ENCODE peak calls at places on chromosomes 13 and 19, in seven cellular contexts. O is astrocyte, Y is OCI-LY7, Q is keratinocyte, F is H9, S is fibroblast of lung, C is K562. G is an unnamed sample. For H3K79me2, the result is how much of the 10 kb centered on the place peaks cover.

GRCh38 chr13:43333176-43333575 is 309.8 kb downstream of the DNAJC15 start:
- DNase-seq in O (no peak), Y (no peak), Q (no peak), F (no peak), S (no peak), C (no peak), G (no peak)

GRCh38 chr13:59463023-59463422 is 700.7 kb downstream of the DIAPH3 start:
- DNase-seq in O (no peak), Y (no peak), Q (no peak), F (no peak), S (no peak), C (no peak), G (no peak)

GRCh38 chr19:1227655-1228054 is 10.2 kb downstream of the CBARP start:
- DNase-seq in O (no peak), Y (no peak), Q (no peak), F (no peak), S (no peak), C (no peak), G (no peak)

GRCh38 chr19:33631628-33631995 is 9.9 kb downstream of the CHST8 start:
- DNase-seq in O (no peak), Y (no peak), Q (no peak), F (peak), S (no peak), C (no peak), G (no peak)

GRCh38 chr19:39949026-39949747 is 14.8 kb upstream of the FCGBP start:
- DNase-seq in O (no peak), Y (no peak), Q (no peak), F (no peak), S (no peak), C (no peak), G (no peak)

GRCh38 chr13:75749407-75749806 is 113.3 kb downstream of the LMO7 start:
- DNase-seq in O (peak), Y (no peak), Q (no peak), F (no peak), S (peak), C (no peak), G (peak)

GRCh38 chr13:50699874-50700663 is 143.4 kb downstream of the DLEU7 start:
- DNase-seq in O (peak), Y (no peak), Q (no peak), F (no peak), S (peak), C (no peak), G (peak)

GRCh38 chr13:29516880-29517279 is 78.6 kb downstream of the SLC7A1 start:
- DNase-seq in O (no peak), Y (no peak), Q (no peak), F (no peak), S (no peak), C (no peak), G (no peak)

GRCh38 chr13:99895428-99895998 is 76.1 kb downstream of the ZIC5 start:
- DNase-seq in O (no peak), Y (no peak), Q (no peak), F (no peak), S (peak), C (no peak), G (peak)

GRCh38 chr13:53778937-53779336 is 750.3 kb downstream of the OLFM4 start:
- DNase-seq in O (no peak), Y (no peak), Q (no peak), F (no peak), S (no peak), C (no peak), G (peak)

GRCh38 chr13:73090116-73090811 is 31.5 kb downstream of the KLF5 start:
- DNase-seq in O (peak), Y (no peak), Q (no peak), F (peak), S (peak), C (peak), G (peak)

GRCh38 chr13:37375724-37376123 is 222.8 kb downstream of the POSTN start:
- DNase-seq in O (no peak), Y (no peak), Q (no peak), F (no peak), S (peak), C (no peak), G (no peak)

GRCh38 chr19:5335593-5335992 is 5.0 kb downstream of the PTPRS start:
- DNase-seq in O (no peak), Y (no peak), Q (no peak), F (no peak), S (no peak), C (no peak), G (no peak)

GRCh38 chr13:44819245-44819644 is 170.0 kb downstream of the NUFIP1 start:
- DNase-seq in O (peak), Y (no peak), Q (peak), F (no peak), S (peak), C (no peak), G (no peak)

GRCh38 chr19:39514840-39515550 is at the start of gene SELENOV:
- DNase-seq in O (no peak), Y (no peak), Q (no peak), F (peak), S (no peak), C (no peak), G (peak)

GRCh38 chr13:98507060-98507797 is 69.7 kb downstream of the STK24 start:
- DNase-seq in O (peak), Y (no peak), Q (peak), F (no peak), S (peak), C (peak), G (peak)

GRCh38 chr19:39401549-39402416 is 4.9 kb upstream of the ZFP36 start:
- DNase-seq in O (peak), Y (peak), Q (no peak), F (no peak), S (peak), C (peak), G (no peak)

GRCh38 chr13:29105779-29106178 is 285.6 kb downstream of the MTUS2 start:
- DNase-seq in O (no peak), Y (no peak), Q (no peak), F (peak), S (no peak), C (peak), G (peak)

GRCh38 chr13:109938255-109938936 is 152.0 kb upstream of the IRS2 start:
- DNase-seq in O (peak), Y (no peak), Q (peak), F (no peak), S (peak), C (no peak), G (no peak)

GRCh38 chr13:87622921-87623320 is 48.2 kb upstream of the SLITRK5 start:
- DNase-seq in O (peak), Y (no peak), Q (no peak), F (no peak), S (no peak), C (no peak), G (no peak)

GRCh38 chr13:49869514-49869913 is 66.6 kb downstream of the SPRYD7 start:
- DNase-seq in O (no peak), Y (peak), Q (no peak), F (peak), S (peak), C (peak), G (peak)

GRCh38 chr19:4586245-4586644 is 26.8 kb upstream of the SEMA6B start:
- DNase-seq in O (no peak), Y (no peak), Q (no peak), F (no peak), S (no peak), C (no peak), G (no peak)

GRCh38 chr19:6047741-6048231 is 62.5 kb downstream of the RFX2 start:
- DNase-seq in O (no peak), Y (peak), Q (no peak), F (peak), S (peak), C (peak), G (peak)

DNA sequence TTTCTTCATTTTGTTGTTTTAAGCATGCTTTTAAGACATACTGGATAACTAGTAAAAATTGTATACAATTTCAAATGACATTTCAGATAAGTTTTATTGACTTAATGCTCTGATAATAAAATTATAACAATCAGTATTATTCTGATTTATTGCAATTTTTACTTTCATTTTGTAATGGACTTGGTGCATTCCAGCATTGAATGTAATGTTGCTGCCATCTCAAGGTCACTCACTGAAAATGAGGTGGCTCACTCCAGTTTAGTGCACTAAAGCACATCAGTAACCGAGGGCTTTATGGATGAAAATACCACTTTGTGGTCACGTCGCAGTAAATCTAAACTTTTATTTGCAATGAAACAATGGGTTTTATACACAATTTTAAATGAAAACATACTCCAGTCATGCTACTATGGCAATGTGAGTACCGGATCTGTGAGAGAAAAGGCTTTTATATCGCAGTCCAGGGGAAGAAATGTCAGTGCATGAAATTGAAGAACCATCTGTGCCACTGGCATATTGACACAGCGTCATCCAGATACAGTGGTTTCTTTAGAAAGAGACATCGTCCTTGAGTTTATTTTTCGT is 20.7 kb upstream of the ZNF507 start:
- DNase-seq in O (no peak), Y (no peak), Q (no peak), F (no peak), S (peak), C (no peak), G (no peak)
- H3K79me2 ChIP-seq in O (under half), Y (under half), Q (under half), F (under half), S (under half), C (under half), G (under half)

GRCh38 chr19:2282062-2282861 is at the start of gene PEAK3:
- DNase-seq in O (peak), Y (no peak), Q (no peak), F (peak), S (peak), C (peak), G (peak)
- H3K27ac ChIP-seq in O (no peak), Y (no peak), Q (no peak), F (no peak), S (no peak), C (peak), G (no peak)

GRCh38 chr13:93234459-93234858 is 7.9 kb downstream of the GPC6 start:
- DNase-seq in O (no peak), Y (no peak), Q (no peak), F (no peak), S (no peak), C (no peak), G (no peak)

GRCh38 chr13:93231867-93232266 is 5.3 kb downstream of the GPC6 start:
- DNase-seq in O (no peak), Y (no peak), Q (no peak), F (no peak), S (no peak), C (no peak), G (no peak)

GRCh38 chr13:93235258-93236015 is 8.8 kb downstream of the GPC6 start:
- DNase-seq in O (peak), Y (no peak), Q (no peak), F (no peak), S (no peak), C (no peak), G (no peak)

GRCh38 chr13:93230466-93230865 is 3.9 kb downstream of the GPC6 start:
- DNase-seq in O (peak), Y (no peak), Q (no peak), F (no peak), S (peak), C (no peak), G (no peak)

GRCh38 chr13:93233997-93234416 is 7.4 kb downstream of the GPC6 start:
- DNase-seq in O (no peak), Y (peak), Q (no peak), F (peak), S (no peak), C (peak), G (peak)
- H3K79me2 ChIP-seq in O (half or more), Y (under half), Q (under half), F (under half), S (under half), C (under half), G (half or more)

GRCh38 chr13:52125547-52125946 is 3.3 kb downstream of the NEK5 start:
- DNase-seq in O (no peak), Y (no peak), Q (no peak), F (no peak), S (no peak), C (peak), G (no peak)

GRCh38 chr13:52130641-52131040 is 1.8 kb upstream of the NEK5 start:
- DNase-seq in O (no peak), Y (no peak), Q (no peak), F (no peak), S (no peak), C (no peak), G (no peak)

GRCh38 chr13:52128714-52129700 is at the start of gene NEK5:
- DNase-seq in O (peak), Y (no peak), Q (no peak), F (peak), S (peak), C (peak), G (peak)

GRCh38 chr13:52127378-52127777 is 1.5 kb downstream of the NEK5 start:
- DNase-seq in O (peak), Y (no peak), Q (no peak), F (no peak), S (no peak), C (no peak), G (peak)

GRCh38 chr13:52127783-52128702 is 830 bp downstream of the NEK5 start:
- DNase-seq in O (peak), Y (peak), Q (no peak), F (peak), S (peak), C (peak), G (peak)
- H3K27ac ChIP-seq in O (no peak), Y (no peak), Q (no peak), F (no peak), S (no peak), C (no peak), G (no peak)

GRCh38 chr19:19157808-19158207 is 12.3 kb downstream of the MEF2B start:
- DNase-seq in O (no peak), Y (peak), Q (no peak), F (no peak), S (no peak), C (no peak), G (no peak)
- H3K79me2 ChIP-seq in O (under half), Y (half or more), Q (under half), F (under half), S (under half), C (under half), G (under half)

GRCh38 chr19:50475736-50476223 is 527 bp upstream of the EMC10 start:
- DNase-seq in O (no peak), Y (no peak), Q (no peak), F (no peak), S (no peak), C (no peak), G (no peak)
- H3K27ac ChIP-seq in O (no peak), Y (no peak), Q (no peak), F (no peak), S (no peak), C (no peak), G (no peak)

GRCh38 chr19:41309225-41310030 is 544 bp upstream of the CCDC97 start:
- DNase-seq in O (no peak), Y (no peak), Q (no peak), F (no peak), S (peak), C (peak), G (no peak)

GRCh38 chr19:41311072-41311471 is 1.1 kb downstream of the CCDC97 start:
- DNase-seq in O (no peak), Y (no peak), Q (no peak), F (no peak), S (no peak), C (peak), G (no peak)

GRCh38 chr19:41308450-41309224 is 1.3 kb upstream of the CCDC97 start:
- DNase-seq in O (peak), Y (peak), Q (peak), F (peak), S (peak), C (peak), G (peak)

GRCh38 chr19:41310031-41310831 is at the start of gene CCDC97:
- DNase-seq in O (peak), Y (peak), Q (peak), F (peak), S (peak), C (peak), G (peak)

DNA sequence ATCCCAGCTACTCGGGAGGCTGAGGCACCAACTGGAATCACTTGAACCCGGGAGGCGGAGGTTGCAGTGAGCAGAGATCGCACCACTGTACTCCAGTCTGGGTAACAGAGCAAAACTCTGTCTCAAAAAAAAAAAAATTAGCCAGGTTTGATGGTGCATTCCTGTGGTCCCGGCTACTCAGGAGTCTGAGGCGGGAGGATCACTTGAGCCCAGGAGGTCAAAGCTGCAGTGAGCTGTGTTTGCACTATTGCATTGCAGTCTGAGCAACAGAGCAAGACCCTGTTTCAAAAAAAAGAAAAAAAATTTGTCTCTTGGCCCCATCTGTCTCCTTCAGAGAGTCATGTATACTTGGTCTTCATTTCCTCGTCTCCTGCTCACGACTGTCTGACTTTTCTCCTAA is 1.6 kb downstream of the CCDC97 start:
- DNase-seq in O (no peak), Y (no peak), Q (no peak), F (no peak), S (no peak), C (no peak), G (no peak)
- H3K79me2 ChIP-seq in O (under half), Y (under half), Q (under half), F (under half), S (under half), C (under half), G (under half)